ENCODE peak calls at places on chromosomes 6 and 20, in seven cellular contexts. T, E, W, D, M, K and B are unnamed samples.
A peak's percentile ranks its signal among the peaks of the same experiment; 100 is the strongest.

GRCh38 chr20:13166006-13166405 is 55.1 kb upstream of the ISM1 start:
- DNase-seq in W (no peak), T (no peak), K (no peak), E (no peak), D (no peak), M (no peak), B (no peak)

GRCh38 chr20:44218441-44218840 is 7.9 kb upstream of the OSER1 start:
- DNase-seq in M (no peak), D (no peak), K (no peak), E (no peak), W (no peak), T (no peak), B (no peak)

GRCh38 chr6:6736753-6737654 is 148.5 kb downstream of the LY86 start:
- DNase-seq in W (no peak), T (no peak), D (no peak), E (no peak), K (no peak), M (no peak), B (no peak)

GRCh38 chr20:63686492-63687321 is 9.7 kb upstream of the TNFRSF6B start:
- DNase-seq in M (peak; percentile 42), D (no peak), K (no peak), W (no peak), E (peak; percentile 80), T (no peak), B (no peak)

GRCh38 chr6:33172307-33173227 is 19.7 kb downstream of the COL11A2 start:
- DNase-seq in E (no peak), M (no peak), T (peak; percentile 29), K (no peak), D (no peak), W (no peak), B (no peak)

GRCh38 chr20:59830107-59831023 is 103.1 kb downstream of the SYCP2 start:
- DNase-seq in E (no peak), W (no peak), D (peak; percentile 39), K (no peak), T (peak; percentile 17), M (no peak), B (peak; percentile 12)

GRCh38 chr6:27007020-27007419 is 240.5 kb upstream of the PRSS16 start:
- DNase-seq in T (no peak), W (no peak), M (no peak), E (no peak), D (no peak), K (no peak), B (no peak)

GRCh38 chr20:10648651-10649050 is 25.1 kb downstream of the JAG1 start:
- DNase-seq in T (no peak), W (no peak), K (no peak), M (no peak), D (no peak), E (no peak), B (no peak)

GRCh38 chr20:21027569-21027968 is 78.6 kb downstream of the LINC00237 start:
- DNase-seq in K (no peak), T (no peak), M (no peak), E (no peak), D (no peak), W (no peak), B (no peak)

GRCh38 chr6:169960891-169961611 is 209.6 kb downstream of the ERMARD start:
- DNase-seq in D (no peak), T (no peak), W (no peak), K (no peak), E (no peak), M (no peak), B (no peak)

GRCh38 chr6:145562771-145563615 is 172.3 kb downstream of the EPM2A start:
- DNase-seq in W (no peak), K (no peak), D (no peak), T (no peak), E (no peak), M (no peak), B (no peak)

GRCh38 chr6:9612489-9612888 is 802.4 kb downstream of the TFAP2A start:
- DNase-seq in T (no peak), D (no peak), M (no peak), E (no peak), W (no peak), K (no peak), B (no peak)

GRCh38 chr6:149387787-149388512 is 12.1 kb upstream of the SUMO4 start:
- DNase-seq in T (peak; percentile 35), K (no peak), D (no peak), E (no peak), M (no peak), W (no peak), B (no peak)

GRCh38 chr6:10151144-10151915 is 263.5 kb downstream of the TFAP2A start:
- DNase-seq in T (peak; percentile 49), E (no peak), K (no peak), W (no peak), M (no peak), D (peak; percentile 36), B (peak; percentile 69)

GRCh38 chr20:52889225-52889624 is 82.9 kb upstream of the TSHZ2 start:
- DNase-seq in M (no peak), K (no peak), W (no peak), D (no peak), E (no peak), T (peak; percentile 89), B (no peak)

GRCh38 chr20:38714308-38714707 is 10.0 kb upstream of the SLC32A1 start:
- DNase-seq in T (no peak), K (no peak), W (no peak), M (no peak), E (no peak), D (no peak), B (no peak)

GRCh38 chr20:24059174-24059573 is 70.6 kb upstream of the GGTLC1 start:
- DNase-seq in W (no peak), K (no peak), D (no peak), T (no peak), E (no peak), M (no peak), B (no peak)